ENCODE peak calls at places on chromosome 7, in six cellular contexts. One of them, this sample, is unnamed.

GRCh38 chr7:4851459-4852422 is 10.1 kb downstream of the PAPOLB start:
- DNase-seq in kidney epithelial cell: no peak
- DNase-seq in fibroblast of the aortic adventitia: no peak
- DNase-seq in bronchial epithelial cell: no peak
- DNase-seq in cardiac fibroblast: peak; percentile 33
- DNase-seq in heart right ventricle: no peak
- DNase-seq in this sample: no peak

GRCh38 chr7:115096262-115096661 is 174.4 kb downstream of the MDFIC start:
- DNase-seq in kidney epithelial cell: no peak
- DNase-seq in fibroblast of the aortic adventitia: peak; percentile 51
- DNase-seq in bronchial epithelial cell: no peak
- DNase-seq in cardiac fibroblast: peak; percentile 9
- DNase-seq in heart right ventricle: no peak
- DNase-seq in this sample: no peak

GRCh38 chr7:107446531-107446930 is 23.3 kb upstream of the GPR22 start:
- DNase-seq in bronchial epithelial cell: peak; percentile 51
- DNase-seq in heart right ventricle: no peak
- DNase-seq in fibroblast of the aortic adventitia: peak; percentile 54
- DNase-seq in cardiac fibroblast: peak; percentile 72
- DNase-seq in kidney epithelial cell: no peak
- DNase-seq in this sample: no peak

GRCh38 chr7:151958036-151959010 is 2.1 kb downstream of the GALNTL5 start:
- DNase-seq in kidney epithelial cell: no peak
- DNase-seq in bronchial epithelial cell: no peak
- DNase-seq in cardiac fibroblast: no peak
- DNase-seq in heart right ventricle: no peak
- DNase-seq in fibroblast of the aortic adventitia: no peak
- DNase-seq in this sample: no peak

GRCh38 chr7:78605131-78605530 is 806.6 kb downstream of the PHTF2 start:
- DNase-seq in heart right ventricle: no peak
- DNase-seq in fibroblast of the aortic adventitia: peak; percentile 18
- DNase-seq in bronchial epithelial cell: no peak
- DNase-seq in cardiac fibroblast: peak; percentile 33
- DNase-seq in kidney epithelial cell: no peak
- DNase-seq in this sample: no peak

GRCh38 chr7:34087892-34088891 is 182.9 kb downstream of the BMPER start:
- DNase-seq in heart right ventricle: no peak
- DNase-seq in cardiac fibroblast: peak; percentile 73
- DNase-seq in bronchial epithelial cell: peak; percentile 45
- DNase-seq in kidney epithelial cell: no peak
- DNase-seq in fibroblast of the aortic adventitia: peak; percentile 52
- DNase-seq in this sample: peak; percentile 5

GRCh38 chr7:113867325-113867724 is 51.5 kb downstream of the PPP1R3A start:
- DNase-seq in bronchial epithelial cell: no peak
- DNase-seq in fibroblast of the aortic adventitia: no peak
- DNase-seq in kidney epithelial cell: no peak
- DNase-seq in heart right ventricle: no peak
- DNase-seq in cardiac fibroblast: no peak
- DNase-seq in this sample: no peak

GRCh38 chr7:138889982-138890381 is 91.2 kb downstream of the KIAA1549 start:
- DNase-seq in bronchial epithelial cell: no peak
- DNase-seq in fibroblast of the aortic adventitia: no peak
- DNase-seq in kidney epithelial cell: no peak
- DNase-seq in cardiac fibroblast: no peak
- DNase-seq in heart right ventricle: no peak
- DNase-seq in this sample: no peak

GRCh38 chr7:50227623-50228618 is 76.6 kb upstream of the IKZF1 start:
- DNase-seq in heart right ventricle: no peak
- DNase-seq in bronchial epithelial cell: no peak
- DNase-seq in cardiac fibroblast: no peak
- DNase-seq in kidney epithelial cell: no peak
- DNase-seq in fibroblast of the aortic adventitia: no peak
- DNase-seq in this sample: no peak

GRCh38 chr7:140594131-140594691 is 46.4 kb downstream of the DENND2A start:
- DNase-seq in bronchial epithelial cell: no peak
- DNase-seq in cardiac fibroblast: no peak
- DNase-seq in kidney epithelial cell: no peak
- DNase-seq in heart right ventricle: peak; percentile 73
- DNase-seq in fibroblast of the aortic adventitia: no peak
- DNase-seq in this sample: no peak

GRCh38 chr7:27223941-27224590 is 18.5 kb upstream of the EVX1 start:
- DNase-seq in heart right ventricle: no peak
- DNase-seq in kidney epithelial cell: no peak
- DNase-seq in fibroblast of the aortic adventitia: no peak
- DNase-seq in cardiac fibroblast: no peak
- DNase-seq in bronchial epithelial cell: no peak
- DNase-seq in this sample: no peak

GRCh38 chr7:90587766-90588165 is 8.4 kb upstream of the CDK14 start:
- DNase-seq in bronchial epithelial cell: no peak
- DNase-seq in kidney epithelial cell: no peak
- DNase-seq in fibroblast of the aortic adventitia: no peak
- DNase-seq in cardiac fibroblast: no peak
- DNase-seq in heart right ventricle: no peak
- DNase-seq in this sample: no peak

GRCh38 chr7:85275204-85275603 is 88.3 kb upstream of the SEMA3D start:
- DNase-seq in bronchial epithelial cell: no peak
- DNase-seq in kidney epithelial cell: no peak
- DNase-seq in fibroblast of the aortic adventitia: no peak
- DNase-seq in heart right ventricle: no peak
- DNase-seq in cardiac fibroblast: no peak
- DNase-seq in this sample: no peak

GRCh38 chr7:40232242-40232929 is 97.6 kb downstream of the SUGCT start:
- DNase-seq in fibroblast of the aortic adventitia: peak; percentile 87
- DNase-seq in cardiac fibroblast: peak; percentile 88
- DNase-seq in bronchial epithelial cell: peak; percentile 49
- DNase-seq in kidney epithelial cell: peak; percentile 38
- DNase-seq in heart right ventricle: peak; percentile 30
- DNase-seq in this sample: peak; percentile 39

GRCh38 chr7:87218941-87219544 is 489 bp downstream of the TMEM243 start:
- DNase-seq in kidney epithelial cell: no peak
- DNase-seq in heart right ventricle: peak; percentile 57
- DNase-seq in bronchial epithelial cell: peak; percentile 44
- DNase-seq in fibroblast of the aortic adventitia: peak; percentile 56
- DNase-seq in cardiac fibroblast: peak; percentile 59
- DNase-seq in this sample: peak; percentile 32

GRCh38 chr7:19051767-19052375 is 65.6 kb downstream of the TWIST1 start:
- DNase-seq in bronchial epithelial cell: peak; percentile 44
- DNase-seq in kidney epithelial cell: no peak
- DNase-seq in fibroblast of the aortic adventitia: peak; percentile 60
- DNase-seq in cardiac fibroblast: peak; percentile 72
- DNase-seq in heart right ventricle: no peak
- DNase-seq in this sample: peak; percentile 32

GRCh38 chr7:28136420-28136819 is 44.2 kb downstream of the JAZF1 start:
- DNase-seq in bronchial epithelial cell: no peak
- DNase-seq in kidney epithelial cell: no peak
- DNase-seq in heart right ventricle: no peak
- DNase-seq in fibroblast of the aortic adventitia: no peak
- DNase-seq in cardiac fibroblast: no peak
- DNase-seq in this sample: no peak

GRCh38 chr7:22426463-22427121 is 69.6 kb upstream of the RAPGEF5 start:
- DNase-seq in fibroblast of the aortic adventitia: no peak
- DNase-seq in cardiac fibroblast: no peak
- DNase-seq in bronchial epithelial cell: no peak
- DNase-seq in kidney epithelial cell: no peak
- DNase-seq in heart right ventricle: no peak
- DNase-seq in this sample: no peak

GRCh38 chr7:23383225-23383624 is 84.1 kb downstream of the MALSU1 start:
- DNase-seq in kidney epithelial cell: no peak
- DNase-seq in bronchial epithelial cell: peak; percentile 11
- DNase-seq in cardiac fibroblast: peak; percentile 43
- DNase-seq in heart right ventricle: no peak
- DNase-seq in fibroblast of the aortic adventitia: peak; percentile 28
- DNase-seq in this sample: peak; percentile 37

GRCh38 chr7:2758673-2759603 is 70.9 kb downstream of the AMZ1 start:
- DNase-seq in heart right ventricle: no peak
- DNase-seq in cardiac fibroblast: no peak
- DNase-seq in kidney epithelial cell: no peak
- DNase-seq in bronchial epithelial cell: peak; percentile 34
- DNase-seq in fibroblast of the aortic adventitia: no peak
- DNase-seq in this sample: no peak

GRCh38 chr7:102277901-102278300 is 8.8 kb upstream of the SH2B2 start:
- DNase-seq in fibroblast of the aortic adventitia: no peak
- DNase-seq in kidney epithelial cell: no peak
- DNase-seq in bronchial epithelial cell: no peak
- DNase-seq in heart right ventricle: no peak
- DNase-seq in cardiac fibroblast: no peak
- DNase-seq in this sample: no peak

GRCh38 chr7:77699056-77699455 is 2.8 kb downstream of the RSBN1L start:
- DNase-seq in cardiac fibroblast: no peak
- DNase-seq in kidney epithelial cell: no peak
- DNase-seq in bronchial epithelial cell: no peak
- DNase-seq in heart right ventricle: no peak
- DNase-seq in fibroblast of the aortic adventitia: no peak
- DNase-seq in this sample: no peak

GRCh38 chr7:43198599-43199090 is 86.2 kb downstream of the HECW1 start:
- DNase-seq in fibroblast of the aortic adventitia: no peak
- DNase-seq in bronchial epithelial cell: no peak
- DNase-seq in cardiac fibroblast: no peak
- DNase-seq in kidney epithelial cell: no peak
- DNase-seq in heart right ventricle: no peak
- DNase-seq in this sample: no peak

GRCh38 chr7:4945949-4946348 is 13.0 kb downstream of the MMD2 start:
- DNase-seq in kidney epithelial cell: no peak
- DNase-seq in heart right ventricle: no peak
- DNase-seq in fibroblast of the aortic adventitia: no peak
- DNase-seq in cardiac fibroblast: no peak
- DNase-seq in bronchial epithelial cell: no peak
- DNase-seq in this sample: no peak

GRCh38 chr7:7641129-7641663 is 644 bp downstream of the UMAD1 start:
- DNase-seq in heart right ventricle: peak; percentile 12
- DNase-seq in bronchial epithelial cell: no peak
- DNase-seq in fibroblast of the aortic adventitia: peak; percentile 44
- DNase-seq in cardiac fibroblast: peak; percentile 23
- DNase-seq in kidney epithelial cell: no peak
- DNase-seq in this sample: no peak

GRCh38 chr7:120981888-120982615 is 6.5 kb upstream of the CPED1 start:
- DNase-seq in kidney epithelial cell: no peak
- DNase-seq in heart right ventricle: no peak
- DNase-seq in bronchial epithelial cell: peak; percentile 37
- DNase-seq in fibroblast of the aortic adventitia: peak; percentile 68
- DNase-seq in cardiac fibroblast: peak; percentile 76
- DNase-seq in this sample: no peak

GRCh38 chr7:74289018-74289659 is at the start of gene CLIP2:
- DNase-seq in heart right ventricle: peak; percentile 79
- DNase-seq in bronchial epithelial cell: peak; percentile 30
- DNase-seq in fibroblast of the aortic adventitia: peak; percentile 75
- DNase-seq in kidney epithelial cell: no peak
- DNase-seq in cardiac fibroblast: peak; percentile 83
- DNase-seq in this sample: peak; percentile 35

GRCh38 chr7:74287303-74288033 is 1.7 kb upstream of the CLIP2 start:
- DNase-seq in fibroblast of the aortic adventitia: no peak
- DNase-seq in kidney epithelial cell: no peak
- DNase-seq in cardiac fibroblast: no peak
- DNase-seq in heart right ventricle: no peak
- DNase-seq in bronchial epithelial cell: no peak
- DNase-seq in this sample: no peak

GRCh38 chr7:74286131-74286530 is 3.1 kb upstream of the CLIP2 start:
- DNase-seq in heart right ventricle: no peak
- DNase-seq in bronchial epithelial cell: no peak
- DNase-seq in fibroblast of the aortic adventitia: no peak
- DNase-seq in kidney epithelial cell: no peak
- DNase-seq in cardiac fibroblast: no peak
- DNase-seq in this sample: no peak

GRCh38 chr7:74289660-74290589 is 718 bp downstream of the CLIP2 start:
- DNase-seq in cardiac fibroblast: no peak
- DNase-seq in bronchial epithelial cell: no peak
- DNase-seq in kidney epithelial cell: no peak
- DNase-seq in fibroblast of the aortic adventitia: peak; percentile 34
- DNase-seq in heart right ventricle: peak; percentile 36
- DNase-seq in this sample: no peak

GRCh38 chr7:74288034-74288881 is 949 bp upstream of the CLIP2 start:
- DNase-seq in heart right ventricle: no peak
- DNase-seq in bronchial epithelial cell: no peak
- DNase-seq in cardiac fibroblast: no peak
- DNase-seq in kidney epithelial cell: no peak
- DNase-seq in fibroblast of the aortic adventitia: no peak
- DNase-seq in this sample: no peak
- H3K4me3 ChIP-seq in heart right ventricle: peak overlapping the region; percentile 79
- H3K4me3 ChIP-seq in bronchial epithelial cell: no peak overlapping the region
- H3K4me3 ChIP-seq in cardiac fibroblast: no peak overlapping the region
- H3K4me3 ChIP-seq in kidney epithelial cell: no peak overlapping the region
- H3K4me3 ChIP-seq in fibroblast of the aortic adventitia: no peak overlapping the region
- H3K4me3 ChIP-seq in this sample: no peak overlapping the region

DNA sequence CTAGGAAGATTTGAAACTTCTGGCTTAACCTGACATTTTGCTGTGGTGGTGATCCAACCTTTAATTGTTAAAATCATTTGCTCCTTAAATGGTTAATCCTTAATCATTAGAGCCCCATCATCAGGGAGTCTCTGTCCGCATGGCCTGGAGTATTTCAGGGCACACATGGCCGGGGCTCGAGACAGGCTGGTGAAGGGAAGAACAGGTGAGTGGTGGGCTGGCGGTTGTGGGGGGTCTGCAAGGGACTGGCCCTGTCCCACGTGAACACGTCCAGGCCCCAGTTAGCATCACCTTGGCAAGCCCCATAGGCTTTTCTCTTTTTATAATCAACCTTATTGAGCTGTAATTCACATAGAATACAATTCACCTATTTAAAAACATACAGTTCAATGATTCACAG is 109.5 kb downstream of the DNAJB6 start:
- DNase-seq in heart right ventricle: no peak
- DNase-seq in kidney epithelial cell: no peak
- DNase-seq in bronchial epithelial cell: no peak
- DNase-seq in fibroblast of the aortic adventitia: no peak
- DNase-seq in cardiac fibroblast: no peak
- DNase-seq in this sample: no peak
- H3K4me3 ChIP-seq in heart right ventricle: no peak overlapping the region
- H3K4me3 ChIP-seq in kidney epithelial cell: no peak overlapping the region
- H3K4me3 ChIP-seq in bronchial epithelial cell: no peak overlapping the region
- H3K4me3 ChIP-seq in fibroblast of the aortic adventitia: no peak overlapping the region
- H3K4me3 ChIP-seq in cardiac fibroblast: no peak overlapping the region
- H3K4me3 ChIP-seq in this sample: no peak overlapping the region

DNA sequence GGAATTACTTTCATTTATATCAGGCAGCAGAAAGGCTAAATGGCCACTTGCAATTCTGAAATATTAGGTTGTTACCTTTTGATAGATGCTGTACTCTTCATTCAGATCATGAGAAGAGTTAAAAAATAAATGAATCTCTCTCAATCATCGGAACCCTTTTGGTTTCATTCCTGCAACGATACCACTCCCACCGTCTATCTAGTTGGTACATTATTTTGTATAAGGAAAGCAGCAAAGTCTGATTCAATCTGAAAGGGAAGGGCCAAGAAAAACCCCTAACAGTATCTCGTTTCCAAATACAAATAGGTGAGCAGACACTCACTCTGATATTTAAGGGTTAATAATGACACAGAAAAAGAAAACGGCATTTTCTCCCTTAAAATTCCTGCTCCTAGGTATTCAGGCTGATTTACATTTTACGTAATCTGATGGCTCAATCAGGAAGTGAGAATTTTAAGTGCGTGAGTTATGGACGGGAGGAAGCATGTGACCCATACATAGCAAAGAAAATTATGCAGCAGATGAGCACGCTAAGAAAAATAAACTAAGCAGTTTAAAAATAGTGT is 209.4 kb upstream of the KLF14 start:
- DNase-seq in heart right ventricle: no peak
- DNase-seq in kidney epithelial cell: no peak
- DNase-seq in fibroblast of the aortic adventitia: peak; percentile 86
- DNase-seq in bronchial epithelial cell: peak; percentile 86
- DNase-seq in cardiac fibroblast: peak; percentile 89
- DNase-seq in this sample: no peak
- H3K4me3 ChIP-seq in heart right ventricle: peak overlapping the region; percentile 46
- H3K4me3 ChIP-seq in kidney epithelial cell: peak overlapping the region; percentile 21
- H3K4me3 ChIP-seq in fibroblast of the aortic adventitia: peak overlapping the region; percentile 2
- H3K4me3 ChIP-seq in bronchial epithelial cell: peak overlapping the region; percentile 37
- H3K4me3 ChIP-seq in cardiac fibroblast: peak overlapping the region; percentile 15
- H3K4me3 ChIP-seq in this sample: no peak overlapping the region

GRCh38 chr7:479948-480499 is 39.6 kb downstream of the PDGFA start:
- DNase-seq in bronchial epithelial cell: no peak
- DNase-seq in fibroblast of the aortic adventitia: no peak
- DNase-seq in cardiac fibroblast: no peak
- DNase-seq in heart right ventricle: no peak
- DNase-seq in kidney epithelial cell: no peak
- DNase-seq in this sample: no peak
- H3K4me3 ChIP-seq in bronchial epithelial cell: no peak overlapping the region
- H3K4me3 ChIP-seq in fibroblast of the aortic adventitia: no peak overlapping the region
- H3K4me3 ChIP-seq in cardiac fibroblast: no peak overlapping the region
- H3K4me3 ChIP-seq in heart right ventricle: no peak overlapping the region
- H3K4me3 ChIP-seq in kidney epithelial cell: no peak overlapping the region
- H3K4me3 ChIP-seq in this sample: no peak overlapping the region